ENCODE peak calls at places on chromosomes 4 and X, in four cellular contexts. One of them, this sample, is unnamed.

GRCh38 chr4:5717449-5718158 is 6.6 kb downstream of the EVC start:
- DNase-seq in putamen: no peak
- DNase-seq in gastrocnemius medialis: no peak
- DNase-seq in retinal pigment epithelial cell: no peak
- DNase-seq in this sample: no peak

GRCh38 chrX:120207009-120207610 is 43.5 kb upstream of the ZBTB33 start:
- DNase-seq in putamen: peak; percentile 2
- DNase-seq in gastrocnemius medialis: no peak
- DNase-seq in retinal pigment epithelial cell: no peak
- DNase-seq in this sample: no peak

GRCh38 chrX:82141942-82142341 is 940.0 kb downstream of the SH3BGRL start:
- DNase-seq in gastrocnemius medialis: no peak
- DNase-seq in retinal pigment epithelial cell: no peak
- DNase-seq in putamen: no peak
- DNase-seq in this sample: no peak

GRCh38 chr4:85747871-85748491 is 273.0 kb downstream of the ARHGAP24 start:
- DNase-seq in retinal pigment epithelial cell: peak; percentile 62
- DNase-seq in gastrocnemius medialis: no peak
- DNase-seq in putamen: peak; percentile 80
- DNase-seq in this sample: peak; percentile 12

GRCh38 chr4:10108818-10109783 is 7.5 kb downstream of the WDR1 start:
- DNase-seq in retinal pigment epithelial cell: no peak
- DNase-seq in putamen: no peak
- DNase-seq in gastrocnemius medialis: peak; percentile 55
- DNase-seq in this sample: peak; percentile 60

GRCh38 chr4:182142146-182143085 is 100.8 kb upstream of the TENM3 start:
- DNase-seq in gastrocnemius medialis: no peak
- DNase-seq in putamen: no peak
- DNase-seq in retinal pigment epithelial cell: no peak
- DNase-seq in this sample: peak; percentile 65

GRCh38 chrX:135543924-135544323 is 23.5 kb downstream of the INTS6L start:
- DNase-seq in retinal pigment epithelial cell: no peak
- DNase-seq in gastrocnemius medialis: no peak
- DNase-seq in putamen: no peak
- DNase-seq in this sample: no peak

GRCh38 chrX:703466-704210 is 73.0 kb downstream of the SHOX start:
- DNase-seq in putamen: no peak
- DNase-seq in retinal pigment epithelial cell: no peak
- DNase-seq in gastrocnemius medialis: no peak
- DNase-seq in this sample: peak; percentile 55

GRCh38 chr4:81626851-81627250 is 155.1 kb upstream of the RASGEF1B start:
- DNase-seq in gastrocnemius medialis: no peak
- DNase-seq in putamen: no peak
- DNase-seq in retinal pigment epithelial cell: no peak
- DNase-seq in this sample: no peak

GRCh38 chrX:19823031-19823430 is 64.4 kb downstream of the SH3KBP1 start:
- DNase-seq in gastrocnemius medialis: no peak
- DNase-seq in retinal pigment epithelial cell: no peak
- DNase-seq in putamen: no peak
- DNase-seq in this sample: no peak

GRCh38 chr4:79273918-79274317 is 51.9 kb downstream of the NAA11 start:
- DNase-seq in gastrocnemius medialis: no peak
- DNase-seq in putamen: no peak
- DNase-seq in retinal pigment epithelial cell: no peak
- DNase-seq in this sample: no peak

GRCh38 chr4:52376107-52376704 is 282.9 kb downstream of the USP46 start:
- DNase-seq in gastrocnemius medialis: no peak
- DNase-seq in retinal pigment epithelial cell: no peak
- DNase-seq in putamen: peak; percentile 38
- DNase-seq in this sample: peak; percentile 3

GRCh38 chrX:150282953-150283352 is 80.2 kb upstream of the MAMLD1 start:
- DNase-seq in gastrocnemius medialis: no peak
- DNase-seq in putamen: no peak
- DNase-seq in retinal pigment epithelial cell: no peak
- DNase-seq in this sample: no peak

GRCh38 chr4:6233943-6234342 is 33.6 kb upstream of the JAKMIP1 start:
- DNase-seq in retinal pigment epithelial cell: no peak
- DNase-seq in putamen: no peak
- DNase-seq in gastrocnemius medialis: no peak
- DNase-seq in this sample: no peak

GRCh38 chr4:51831133-51831532 is 11.8 kb upstream of the DCUN1D4 start:
- DNase-seq in putamen: peak; percentile 42
- DNase-seq in gastrocnemius medialis: peak; percentile 34
- DNase-seq in retinal pigment epithelial cell: no peak
- DNase-seq in this sample: peak; percentile 3

GRCh38 chrX:2445662-2446623 is 54.8 kb downstream of the DHRSX start:
- DNase-seq in putamen: no peak
- DNase-seq in retinal pigment epithelial cell: no peak
- DNase-seq in gastrocnemius medialis: no peak
- DNase-seq in this sample: no peak

GRCh38 chr4:125316781-125317525 is 2.2 kb downstream of the FAT4 start:
- DNase-seq in retinal pigment epithelial cell: no peak
- DNase-seq in putamen: no peak
- DNase-seq in gastrocnemius medialis: peak; percentile 2
- DNase-seq in this sample: peak; percentile 30

GRCh38 chr4:180059216-180059881 is 2183.9 kb upstream of the TENM3 start:
- DNase-seq in retinal pigment epithelial cell: no peak
- DNase-seq in putamen: peak; percentile 15
- DNase-seq in gastrocnemius medialis: no peak
- DNase-seq in this sample: peak; percentile 4

GRCh38 chr4:54683616-54684346 is 26.0 kb downstream of the KIT start:
- DNase-seq in retinal pigment epithelial cell: no peak
- DNase-seq in gastrocnemius medialis: no peak
- DNase-seq in putamen: no peak
- DNase-seq in this sample: no peak

GRCh38 chr4:80213117-80213815 is 16.0 kb downstream of the PRDM8 start:
- DNase-seq in gastrocnemius medialis: no peak
- DNase-seq in putamen: no peak
- DNase-seq in retinal pigment epithelial cell: no peak
- DNase-seq in this sample: no peak

GRCh38 chrX:41875142-41875541 is 48.2 kb downstream of the CASK start:
- DNase-seq in retinal pigment epithelial cell: no peak
- DNase-seq in putamen: no peak
- DNase-seq in gastrocnemius medialis: no peak
- DNase-seq in this sample: no peak

GRCh38 chrX:52574416-52575275 is 57.8 kb upstream of the XAGE1B start:
- DNase-seq in putamen: peak; percentile 8
- DNase-seq in retinal pigment epithelial cell: peak; percentile 3
- DNase-seq in gastrocnemius medialis: no peak
- DNase-seq in this sample: peak; percentile 47

GRCh38 chrX:48789366-48790220 is 3.2 kb downstream of the GATA1 start:
- DNase-seq in gastrocnemius medialis: no peak
- DNase-seq in putamen: no peak
- DNase-seq in retinal pigment epithelial cell: no peak
- DNase-seq in this sample: no peak

GRCh38 chrX:49754238-49754857 is 58.6 kb upstream of the PAGE1 start:
- DNase-seq in retinal pigment epithelial cell: no peak
- DNase-seq in putamen: peak; percentile 2
- DNase-seq in gastrocnemius medialis: peak; percentile 10
- DNase-seq in this sample: peak; percentile 43

GRCh38 chrX:66233206-66233605 is 69.2 kb downstream of the HEPH start:
- DNase-seq in gastrocnemius medialis: no peak
- DNase-seq in retinal pigment epithelial cell: no peak
- DNase-seq in putamen: peak; percentile 12
- DNase-seq in this sample: no peak

GRCh38 chr4:6576512-6576911 is 1.5 kb downstream of the MAN2B2 start:
- DNase-seq in retinal pigment epithelial cell: no peak
- DNase-seq in gastrocnemius medialis: no peak
- DNase-seq in putamen: no peak
- DNase-seq in this sample: no peak

GRCh38 chr4:118888666-118889312 is at the start of gene SYNPO2:
- DNase-seq in putamen: peak; percentile 12
- DNase-seq in gastrocnemius medialis: peak; percentile 48
- DNase-seq in retinal pigment epithelial cell: no peak
- DNase-seq in this sample: peak; percentile 77

GRCh38 chr4:1399508-1400190 is 6.6 kb downstream of the NKX1-1 start:
- DNase-seq in gastrocnemius medialis: no peak
- DNase-seq in retinal pigment epithelial cell: no peak
- DNase-seq in putamen: no peak
- DNase-seq in this sample: peak; percentile 26

GRCh38 chr4:40299704-40300336 is 35.3 kb upstream of the CHRNA9 start:
- DNase-seq in gastrocnemius medialis: no peak
- DNase-seq in putamen: no peak
- DNase-seq in retinal pigment epithelial cell: no peak
- DNase-seq in this sample: no peak

GRCh38 chr4:81130569-81130968 is 84.5 kb downstream of the PRKG2 start:
- DNase-seq in putamen: no peak
- DNase-seq in retinal pigment epithelial cell: no peak
- DNase-seq in gastrocnemius medialis: no peak
- DNase-seq in this sample: no peak

GRCh38 chrX:55767100-55767499 is 49.6 kb downstream of the RRAGB start:
- DNase-seq in putamen: no peak
- DNase-seq in retinal pigment epithelial cell: no peak
- DNase-seq in gastrocnemius medialis: no peak
- DNase-seq in this sample: no peak

GRCh38 chrX:82816001-82816400 is 692.1 kb upstream of the POU3F4 start:
- DNase-seq in retinal pigment epithelial cell: no peak
- DNase-seq in gastrocnemius medialis: no peak
- DNase-seq in putamen: no peak
- DNase-seq in this sample: no peak

GRCh38 chr4:13538427-13538973 is 5.8 kb downstream of the NKX3-2 start:
- DNase-seq in retinal pigment epithelial cell: no peak
- DNase-seq in putamen: no peak
- DNase-seq in gastrocnemius medialis: no peak
- DNase-seq in this sample: no peak

GRCh38 chr4:173288296-173288695 is 45.9 kb downstream of the HMGB2 start:
- DNase-seq in putamen: peak; percentile 41
- DNase-seq in retinal pigment epithelial cell: peak; percentile 1
- DNase-seq in gastrocnemius medialis: peak; percentile 10
- DNase-seq in this sample: peak; percentile 20

GRCh38 chr4:99868126-99868596 is 26.1 kb downstream of the LAMTOR3 start:
- DNase-seq in retinal pigment epithelial cell: no peak
- DNase-seq in gastrocnemius medialis: no peak
- DNase-seq in putamen: no peak
- DNase-seq in this sample: no peak

GRCh38 chr4:163922302-163922701 is 427.8 kb downstream of the TMA16 start:
- DNase-seq in retinal pigment epithelial cell: no peak
- DNase-seq in putamen: no peak
- DNase-seq in gastrocnemius medialis: no peak
- DNase-seq in this sample: no peak

GRCh38 chrX:13689519-13690211 is 737 bp downstream of the RAB9A start:
- DNase-seq in gastrocnemius medialis: no peak
- DNase-seq in retinal pigment epithelial cell: no peak
- DNase-seq in putamen: no peak
- DNase-seq in this sample: peak; percentile 14

This sample was measured in Daoy.